ENCODE peak calls at places on chromosomes 11 and 22, in eight cellular contexts. G, C, J, M, R, A, K and H are unnamed samples.

GRCh38 chr11:95915051-95915450 is 8.9 kb downstream of the MTMR2 start:
- DNase-seq in G (no peak), C (no peak), J (no peak), M (no peak), R (no peak), A (no peak), K (no peak), H (no peak)

GRCh38 chr11:61969391-61969758 is 1.9 kb upstream of the FTH1 start:
- DNase-seq in G (no peak), C (no peak), J (no peak), M (no peak), R (no peak), A (no peak), K (peak), H (no peak)

GRCh38 chr11:19973136-19973635 is 187.1 kb downstream of the DBX1 start:
- DNase-seq in G (no peak), C (no peak), J (no peak), M (no peak), R (no peak), A (no peak), K (no peak), H (no peak)

GRCh38 chr11:12137005-12137690 is 26.8 kb downstream of the MICAL2 start:
- DNase-seq in G (no peak), C (no peak), J (no peak), M (no peak), R (no peak), A (no peak), K (no peak), H (no peak)

GRCh38 chr11:10305964-10306918 is 1.4 kb downstream of the ADM start:
- DNase-seq in G (peak), C (peak), J (peak), M (no peak), R (no peak), A (peak), K (no peak), H (no peak)

GRCh38 chr22:22897036-22897435 is 9.4 kb downstream of the IGLL5 start:
- DNase-seq in G (no peak), C (no peak), J (no peak), M (no peak), R (no peak), A (no peak), K (peak), H (no peak)

GRCh38 chr22:20136603-20136873 is 4.9 kb downstream of the ZDHHC8 start:
- DNase-seq in G (no peak), C (no peak), J (no peak), M (no peak), R (no peak), A (no peak), K (no peak), H (no peak)

GRCh38 chr11:9014826-9015225 is 11.0 kb upstream of the NRIP3 start:
- DNase-seq in G (no peak), C (no peak), J (no peak), M (no peak), R (no peak), A (no peak), K (no peak), H (no peak)